ENCODE peak calls at places on chromosomes 1 and 21, in ten cellular contexts. Y is adrenal gland; F is stomach; X is pancreas; B is heart right ventricle; C is AG09319; U is GM20000; Q is ovary; O is neural crest cell; G is CD8-positive, alpha-beta T cell. H is an unnamed sample.

GRCh38 chr1:19582318-19582717 is 61.8 kb upstream of the NBL1 start:
- DNase-seq in C (no peak), F (peak), U (peak), G (peak), Q (no peak), B (peak), O (peak), Y (peak), X (peak), H (peak)

GRCh38 chr1:230286166-230286889 is 139.8 kb downstream of the PGBD5 start:
- DNase-seq in B (no peak), C (no peak), O (no peak), U (no peak), X (no peak), F (no peak), G (no peak), Q (no peak), Y (no peak), H (no peak)

GRCh38 chr1:18936814-18937481 is 19.5 kb downstream of the IFFO2 start:
- DNase-seq in X (no peak), U (no peak), G (no peak), Y (no peak), F (no peak), O (no peak), Q (no peak), C (no peak), B (no peak), H (no peak)

GRCh38 chr1:246795094-246795671 is 71.0 kb downstream of the SCCPDH start:
- DNase-seq in U (no peak), Y (no peak), C (no peak), B (no peak), X (no peak), Q (no peak), G (no peak), O (no peak), F (no peak), H (no peak)

GRCh38 chr1:109890115-109890953 is 20.3 kb upstream of the CSF1 start:
- DNase-seq in O (no peak), X (no peak), F (no peak), C (no peak), B (no peak), Y (no peak), Q (no peak), U (peak), G (no peak), H (no peak)

GRCh38 chr1:3658231-3658615 is 5.9 kb downstream of the TP73 start:
- DNase-seq in U (no peak), C (no peak), F (no peak), X (no peak), G (no peak), Q (no peak), B (no peak), Y (no peak), O (no peak), H (no peak)

GRCh38 chr1:210151063-210151672 is 81.4 kb upstream of the SERTAD4 start:
- DNase-seq in F (no peak), B (no peak), Y (no peak), G (no peak), X (no peak), C (no peak), U (no peak), Q (no peak), O (no peak), H (no peak)

GRCh38 chr1:40769815-40770214 is 13.8 kb upstream of the KCNQ4 start:
- DNase-seq in B (peak), O (no peak), F (no peak), G (no peak), C (no peak), Q (no peak), X (no peak), U (no peak), Y (no peak), H (no peak)

GRCh38 chr1:218665216-218665615 is 320.1 kb downstream of the TGFB2 start:
- DNase-seq in B (peak), Y (peak), O (no peak), X (no peak), G (no peak), Q (peak), U (no peak), C (no peak), F (no peak), H (no peak)

GRCh38 chr21:34276711-34277425 is 86.9 kb upstream of the KCNE2 start:
- DNase-seq in B (no peak), F (no peak), U (peak), Y (no peak), G (no peak), C (no peak), O (no peak), X (no peak), Q (no peak), H (no peak)

GRCh38 chr1:91066545-91066944 is 44.7 kb upstream of the ZNF644 start:
- DNase-seq in C (no peak), G (no peak), X (no peak), Y (no peak), O (no peak), B (no peak), F (no peak), U (no peak), Q (no peak), H (no peak)

GRCh38 chr1:11598461-11598860 is 55.8 kb downstream of the FBXO2 start:
- DNase-seq in O (no peak), F (no peak), B (no peak), Y (no peak), Q (no peak), G (no peak), X (no peak), U (no peak), C (no peak), H (no peak)

GRCh38 chr1:151145158-151146071 is 1.0 kb downstream of the SEMA6C start:
- DNase-seq in F (no peak), B (peak), C (no peak), Q (peak), O (peak), X (no peak), U (no peak), Y (peak), G (peak), H (no peak)

GRCh38 chr1:56820755-56821461 is 1.7 kb upstream of the FYB2 start:
- DNase-seq in O (peak), X (peak), F (peak), G (peak), B (peak), Y (peak), Q (peak), U (peak), C (peak), H (peak)

GRCh38 chr1:114352797-114353196 is 158.2 kb downstream of the TRIM33 start:
- DNase-seq in G (no peak), F (no peak), Y (no peak), C (no peak), U (no peak), Q (no peak), B (no peak), X (no peak), O (no peak), H (no peak)

GRCh38 chr1:47650606-47651005 is 212.8 kb downstream of the FOXD2 start:
- DNase-seq in X (no peak), B (no peak), Y (peak), Q (no peak), F (no peak), U (no peak), C (no peak), G (no peak), O (no peak), H (no peak)

GRCh38 chr21:29237110-29238051 is 61.3 kb upstream of the BACH1 start:
- DNase-seq in F (no peak), Y (no peak), G (no peak), B (peak), C (no peak), U (peak), X (no peak), O (no peak), Q (no peak), H (no peak)

GRCh38 chr1:78491311-78492071 is 717 bp downstream of the PTGFR start:
- DNase-seq in C (no peak), X (peak), Q (peak), B (peak), U (no peak), G (no peak), Y (peak), O (peak), F (no peak), H (no peak)

GRCh38 chr1:231076802-231077201 is 36.7 kb upstream of the FAM89A start:
- DNase-seq in C (no peak), Q (no peak), O (no peak), U (no peak), F (no peak), B (no peak), G (no peak), X (no peak), Y (no peak), H (no peak)

GRCh38 chr1:91851130-91852010 is 34.6 kb downstream of the TGFBR3 start:
- DNase-seq in G (no peak), U (no peak), F (peak), B (peak), C (peak), Q (peak), X (peak), O (no peak), Y (peak), H (no peak)

GRCh38 chr1:12618661-12619395 is 818 bp upstream of the DHRS3 start:
- DNase-seq in O (no peak), Y (peak), U (peak), G (peak), B (peak), Q (peak), X (peak), C (peak), F (peak), H (peak)

GRCh38 chr1:170494369-170494768 is 37.6 kb upstream of the GORAB start:
- DNase-seq in G (no peak), Y (peak), U (no peak), O (no peak), X (peak), F (no peak), B (peak), Q (no peak), C (no peak), H (no peak)

GRCh38 chr1:2561446-2561845 is 5.3 kb downstream of the TNFRSF14 start:
- DNase-seq in G (no peak), Q (no peak), C (no peak), F (no peak), Y (no peak), O (no peak), U (no peak), B (no peak), X (no peak), H (no peak)

GRCh38 chr1:17439250-17440073 is at the start of gene RCC2:
- DNase-seq in F (peak), C (peak), Q (peak), O (peak), B (peak), X (peak), Y (peak), U (peak), G (peak), H (peak)

GRCh38 chr1:109078317-109078716 is 2.5 kb upstream of the TAF13 start:
- DNase-seq in U (no peak), Q (no peak), B (no peak), F (no peak), X (no peak), G (no peak), O (no peak), C (no peak), Y (no peak), H (no peak)

GRCh38 chr1:86194491-86195034 is 38.0 kb upstream of the COL24A1 start:
- DNase-seq in U (no peak), G (no peak), O (no peak), F (no peak), X (no peak), B (no peak), C (no peak), Q (no peak), Y (no peak), H (no peak)

GRCh38 chr1:7478797-7479499 is 292.1 kb upstream of the VAMP3 start:
- DNase-seq in C (no peak), G (no peak), Q (peak), O (no peak), U (peak), F (peak), X (peak), B (peak), Y (peak), H (no peak)

GRCh38 chr1:8133657-8134430 is 107.7 kb upstream of the ERRFI1 start:
- DNase-seq in C (peak), Y (peak), Q (peak), G (no peak), O (no peak), X (peak), U (no peak), F (peak), B (peak), H (no peak)

GRCh38 chr1:164863056-164863455 is 304.1 kb downstream of the PBX1 start:
- DNase-seq in X (no peak), G (no peak), F (no peak), B (no peak), U (no peak), O (no peak), C (no peak), Y (no peak), Q (no peak), H (no peak)

GRCh38 chr1:59116920-59117542 is 179.9 kb upstream of the FGGY start:
- DNase-seq in U (no peak), Y (no peak), B (no peak), G (no peak), O (no peak), F (no peak), X (no peak), Q (no peak), C (no peak), H (no peak)

GRCh38 chr1:198253668-198254067 is 96.9 kb downstream of the NEK7 start:
- DNase-seq in X (no peak), B (no peak), U (peak), Q (no peak), O (no peak), F (no peak), C (no peak), G (no peak), Y (peak), H (no peak)

GRCh38 chr1:89708727-89709375 is 75.9 kb downstream of the LRRC8C start:
- DNase-seq in Q (no peak), U (no peak), Y (no peak), C (no peak), G (no peak), B (no peak), F (no peak), O (no peak), X (no peak), H (no peak)

GRCh38 chr1:63190171-63190570 is 132.2 kb upstream of the FOXD3 start:
- DNase-seq in U (no peak), O (no peak), Q (no peak), F (no peak), C (no peak), B (no peak), G (no peak), X (no peak), Y (no peak), H (no peak)

DNA sequence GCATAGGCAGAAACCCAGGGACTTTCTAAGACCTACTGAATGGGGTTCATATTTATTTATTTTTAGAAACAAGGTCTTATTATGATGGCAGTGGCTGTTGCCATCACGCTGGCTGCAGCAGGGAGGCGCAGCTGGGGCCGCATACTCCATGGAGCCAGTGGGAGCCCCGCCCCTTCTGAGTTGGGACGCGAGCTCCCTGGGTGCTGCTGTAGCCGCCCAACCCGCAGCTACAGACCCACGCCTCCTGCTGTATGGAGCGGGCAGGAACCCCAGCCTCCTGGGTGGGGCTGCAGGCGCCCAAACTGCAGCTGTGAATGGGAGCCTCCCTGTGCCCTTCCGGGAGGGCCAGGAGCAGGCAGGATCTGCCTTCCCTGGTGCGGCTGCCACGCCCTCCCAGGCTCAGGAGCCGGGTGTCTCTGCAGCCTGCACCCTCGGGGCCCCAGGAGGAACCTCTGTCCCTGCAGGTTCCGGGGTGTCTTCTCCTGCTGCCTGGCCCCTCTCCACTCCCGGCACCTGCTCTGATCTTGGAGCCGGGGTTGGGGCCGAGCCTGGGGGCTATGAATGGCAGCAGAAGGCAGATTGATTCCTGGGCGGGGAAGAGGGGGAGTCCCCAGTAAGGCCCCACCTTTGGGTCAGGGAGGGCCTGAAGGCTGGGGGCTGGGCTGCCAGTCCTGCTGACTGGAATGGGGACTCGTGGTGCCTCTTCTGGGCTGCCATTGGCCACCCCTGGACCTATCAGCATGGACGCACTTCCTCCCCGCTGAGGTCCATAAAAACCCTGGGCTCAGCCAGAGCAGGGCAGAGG is 66.5 kb upstream of the LRRN2 start:
- DNase-seq in U (no peak), O (peak), Y (no peak), X (no peak), B (no peak), Q (no peak), G (no peak), C (no peak), F (no peak), H (no peak)
- TF ChIP-seq CTCF in U (no peak), O (no peak), Y (no peak), X (no peak), B (no peak), Q (no peak), G (no peak), C (no peak), F (no peak), H (no peak)

DNA sequence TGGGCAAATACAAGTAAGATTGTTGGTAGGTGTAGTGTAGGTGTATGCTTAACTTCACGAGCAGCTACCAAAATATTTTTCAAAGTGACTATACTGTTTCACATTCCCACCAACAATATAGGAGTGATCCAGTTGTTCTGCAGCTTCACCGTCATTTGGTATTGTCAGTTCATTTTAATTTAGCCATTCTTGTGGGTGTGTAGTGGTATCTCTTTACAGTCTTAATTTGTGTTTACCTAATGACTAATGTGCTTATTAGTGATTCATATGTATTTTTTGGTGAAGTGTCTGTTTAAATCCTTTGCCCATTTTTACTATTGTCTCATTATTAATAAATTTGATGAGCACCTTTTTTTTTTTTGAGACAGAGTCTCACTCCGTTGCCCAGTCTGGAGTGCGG is 35.4 kb downstream of the RCSD1 start:
- DNase-seq in C (no peak), Q (no peak), F (no peak), U (no peak), G (no peak), X (no peak), O (no peak), B (no peak), Y (no peak), H (no peak)
- TF ChIP-seq CTCF in C (no peak), Q (no peak), F (no peak), U (no peak), G (no peak), X (no peak), O (no peak), B (no peak), Y (no peak), H (no peak)

DNA sequence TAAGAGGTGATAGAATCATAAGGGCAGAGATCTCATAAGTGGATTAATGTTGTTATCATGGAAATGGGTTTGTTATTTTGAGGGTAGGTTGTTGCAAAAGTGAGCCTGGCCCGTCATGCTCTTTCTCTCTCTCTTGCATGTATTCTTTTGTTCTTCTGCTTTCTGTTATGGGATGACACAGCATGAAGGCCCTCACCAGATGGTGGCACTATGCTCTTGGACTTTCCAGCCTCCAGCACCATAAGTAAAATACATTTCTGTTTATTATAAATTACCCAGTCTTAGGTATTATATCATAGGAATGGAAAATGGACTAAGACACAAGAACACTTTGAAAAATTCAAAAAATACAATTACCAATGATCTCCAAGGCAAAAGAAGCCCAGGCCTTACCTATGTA is 676.1 kb downstream of the PTPRU start:
- DNase-seq in Y (peak), X (no peak), F (no peak), Q (no peak), U (no peak), O (no peak), B (no peak), G (no peak), C (peak), H (no peak)
- TF ChIP-seq CTCF in Y (peak), X (no peak), F (no peak), Q (no peak), U (no peak), O (peak), B (peak), G (no peak), C (peak), H (peak)

GRCh38 chr1:37485902-37486679 is 11.7 kb downstream of the ZC3H12A start:
- DNase-seq in Q (no peak), F (peak), G (no peak), X (no peak), O (no peak), Y (peak), C (no peak), B (no peak), U (no peak), H (no peak)

GRCh38 chr1:37486680-37487618 is 12.6 kb downstream of the ZC3H12A start:
- DNase-seq in B (peak), F (peak), O (peak), U (peak), Q (peak), Y (peak), G (peak), C (no peak), X (peak), H (peak)

GRCh38 chr1:37484325-37485051 is 10.1 kb downstream of the ZC3H12A start:
- DNase-seq in F (peak), U (no peak), X (peak), C (no peak), Y (peak), O (no peak), Q (no peak), G (no peak), B (no peak), H (no peak)

GRCh38 chr1:37483785-37484184 is 9.4 kb downstream of the ZC3H12A start:
- DNase-seq in O (no peak), G (no peak), U (no peak), Y (peak), F (no peak), Q (no peak), B (no peak), C (no peak), X (no peak), H (no peak)

GRCh38 chr1:37487619-37487984 is 13.2 kb downstream of the ZC3H12A start:
- DNase-seq in Y (no peak), Q (no peak), U (no peak), C (no peak), O (no peak), F (no peak), B (no peak), G (no peak), X (no peak), H (no peak)
- TF ChIP-seq CTCF in Y (no peak), Q (no peak), U (no peak), C (no peak), O (peak), F (no peak), B (peak), G (peak), X (no peak), H (peak)

GRCh38 chr1:155596864-155597263 is 13.2 kb upstream of the MSTO1 start:
- DNase-seq in Q (no peak), O (no peak), U (no peak), G (no peak), Y (no peak), X (no peak), C (no peak), F (no peak), B (no peak), H (no peak)

DNA sequence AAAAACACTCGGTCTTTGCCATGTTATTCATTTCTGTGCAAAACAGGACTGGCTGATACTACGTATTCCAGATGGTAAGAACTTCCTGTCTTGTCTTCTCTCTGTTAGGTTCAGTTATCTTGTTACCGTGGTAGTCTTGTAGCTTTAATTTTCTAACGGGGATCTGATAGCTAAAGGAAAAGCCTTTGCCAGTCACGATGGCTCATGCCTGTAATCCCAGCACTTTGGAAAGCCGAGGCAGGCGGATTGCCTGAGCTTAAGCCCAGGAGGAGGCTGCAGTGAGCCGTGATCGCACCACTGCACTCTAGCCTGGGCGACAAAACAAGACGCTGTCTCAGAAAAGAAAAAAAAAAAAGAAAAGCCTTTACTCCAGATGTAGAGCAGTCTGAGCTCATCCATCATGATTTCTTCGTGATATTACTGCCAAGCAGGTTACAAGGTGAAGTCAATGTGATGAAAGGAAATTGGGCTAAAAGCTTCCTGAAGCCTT is 11.1 kb upstream of the MSTO1 start:
- DNase-seq in U (no peak), F (no peak), C (no peak), G (peak), B (no peak), Y (peak), X (no peak), Q (no peak), O (no peak), H (no peak)
- TF ChIP-seq CTCF in U (no peak), F (no peak), C (no peak), G (no peak), B (no peak), Y (no peak), X (no peak), Q (no peak), O (no peak), H (no peak)

GRCh38 chr1:181296180-181296579 is 187.1 kb upstream of the CACNA1E start:
- DNase-seq in U (no peak), O (no peak), X (no peak), B (no peak), Q (no peak), Y (no peak), F (no peak), G (no peak), C (no peak), H (no peak)

GRCh38 chr1:181295215-181295614 is 188.1 kb upstream of the CACNA1E start:
- DNase-seq in X (no peak), F (no peak), B (no peak), C (no peak), Q (no peak), Y (no peak), O (no peak), U (no peak), G (no peak), H (no peak)
- TF ChIP-seq CTCF in X (no peak), F (no peak), B (no peak), C (no peak), Q (no peak), Y (no peak), O (no peak), U (no peak), G (no peak), H (no peak)

H was measured in natural killer cell.